ENCODE peak calls at places on chromosomes 5 and 9, in nine cellular contexts. H is SW 1271; W is astrocyte of the hippocampus; M is GM06990; Z is NCI-H1105; N is ovary; T is stimulated activated CD8-positive, alpha-beta memory T cell treated with anti-CD3 and anti-CD28 coated beads, Interleukin-12 subunit alpha, Interleukin-12 subunit beta, amount 100 ng/mL, for 1 hour; Q is upper lobe of right lung; F is PC-3. X is an unnamed sample.

GRCh38 chr9:86764230-86765039 is 182.9 kb downstream of the GAS1 start:
- DNase-seq in H (no peak), W (no peak), M (no peak), Z (no peak), N (no peak), T (no peak), Q (no peak), F (no peak), X (no peak)

GRCh38 chr9:127557998-127558546 is 54.0 kb upstream of the STXBP1 start:
- DNase-seq in H (no peak), W (no peak), M (no peak), Z (no peak), N (peak), T (no peak), Q (no peak), F (no peak), X (no peak)

GRCh38 chr5:27328480-27328879 is 290.1 kb upstream of the CDH9 start:
- DNase-seq in H (peak), W (peak), M (no peak), Z (no peak), N (no peak), T (no peak), Q (no peak), F (peak), X (no peak)

GRCh38 chr5:56175465-56175864 is 57.7 kb downstream of the ANKRD55 start:
- DNase-seq in H (no peak), W (peak), M (no peak), Z (no peak), N (no peak), T (no peak), Q (no peak), F (peak), X (no peak)

GRCh38 chr5:10757043-10757442 is 4.0 kb downstream of the DAP start:
- DNase-seq in H (no peak), W (no peak), M (no peak), Z (no peak), N (no peak), T (no peak), Q (no peak), F (no peak), X (no peak)

GRCh38 chr9:17318821-17319320 is 184.0 kb downstream of the CNTLN start:
- DNase-seq in H (no peak), W (no peak), M (no peak), Z (no peak), N (no peak), T (no peak), Q (no peak), F (no peak), X (no peak)

GRCh38 chr5:149665416-149666163 is 64.5 kb upstream of the PPARGC1B start:
- DNase-seq in H (no peak), W (no peak), M (no peak), Z (no peak), N (no peak), T (no peak), Q (no peak), F (no peak), X (no peak)

GRCh38 chr5:135034186-135034962 is at the start of gene PITX1:
- DNase-seq in H (no peak), W (peak), M (no peak), Z (no peak), N (peak), T (no peak), Q (no peak), F (peak), X (no peak)

GRCh38 chr5:180862645-180863044 is 1.6 kb upstream of the ZFP62 start:
- DNase-seq in H (no peak), W (no peak), M (no peak), Z (no peak), N (peak), T (no peak), Q (no peak), F (no peak), X (no peak)

GRCh38 chr5:143405063-143405746 is 1.7 kb upstream of the NR3C1 start:
- DNase-seq in H (peak), W (peak), M (peak), Z (peak), N (peak), T (peak), Q (peak), F (peak), X (peak)

GRCh38 chr5:13660072-13660471 is 284.4 kb downstream of the DNAH5 start:
- DNase-seq in H (no peak), W (peak), M (no peak), Z (no peak), N (no peak), T (no peak), Q (no peak), F (peak), X (no peak)

GRCh38 chr5:168114444-168115017 is 176.9 kb upstream of the WWC1 start:
- DNase-seq in H (peak), W (peak), M (peak), Z (peak), N (no peak), T (no peak), Q (peak), F (peak), X (peak)

GRCh38 chr5:15690611-15691010 is 190.6 kb downstream of the FBXL7 start:
- DNase-seq in H (no peak), W (no peak), M (no peak), Z (no peak), N (no peak), T (no peak), Q (no peak), F (no peak), X (no peak)

GRCh38 chr5:527646-528591 is 3.7 kb upstream of the SLC9A3 start:
- DNase-seq in H (no peak), W (no peak), M (no peak), Z (no peak), N (no peak), T (no peak), Q (no peak), F (no peak), X (no peak)

GRCh38 chr9:3850083-3850482 is 324.3 kb upstream of the RFX3 start:
- DNase-seq in H (no peak), W (no peak), M (no peak), Z (no peak), N (no peak), T (no peak), Q (no peak), F (no peak), X (no peak)

GRCh38 chr5:54558362-54558761 is 40.8 kb downstream of the SNX18 start:
- DNase-seq in H (no peak), W (no peak), M (no peak), Z (no peak), N (no peak), T (no peak), Q (no peak), F (no peak), X (no peak)

GRCh38 chr9:122562134-122562760 is 9.3 kb downstream of the OR1N2 start:
- DNase-seq in H (no peak), W (no peak), M (no peak), Z (no peak), N (no peak), T (no peak), Q (no peak), F (no peak), X (no peak)

GRCh38 chr5:140413230-140413629 is 11.6 kb downstream of the ANKHD1 start:
- DNase-seq in H (no peak), W (no peak), M (no peak), Z (no peak), N (no peak), T (no peak), Q (no peak), F (no peak), X (no peak)

GRCh38 chr9:124354364-124355031 is 60.7 kb downstream of the PSMB7 start:
- DNase-seq in H (no peak), W (no peak), M (peak), Z (no peak), N (no peak), T (no peak), Q (no peak), F (no peak), X (no peak)

GRCh38 chr5:153953411-153953810 is 85.3 kb downstream of the FAM114A2 start:
- DNase-seq in H (no peak), W (no peak), M (no peak), Z (no peak), N (no peak), T (no peak), Q (no peak), F (no peak), X (no peak)

GRCh38 chr9:133210609-133211008 is 1.6 kb upstream of the OBP2B start:
- DNase-seq in H (no peak), W (no peak), M (no peak), Z (no peak), N (no peak), T (no peak), Q (peak), F (no peak), X (no peak)

GRCh38 chr5:92687793-92688467 is 893.1 kb downstream of the NR2F1-AS1 start:
- DNase-seq in H (no peak), W (peak), M (no peak), Z (no peak), N (no peak), T (no peak), Q (no peak), F (peak), X (no peak)

GRCh38 chr5:132927355-132927754 is 36.1 kb downstream of the AFF4 start:
- DNase-seq in H (no peak), W (no peak), M (no peak), Z (no peak), N (no peak), T (no peak), Q (no peak), F (no peak), X (no peak)

GRCh38 chr5:141650851-141651727 is at the start of gene FCHSD1:
- DNase-seq in H (peak), W (peak), M (peak), Z (peak), N (peak), T (peak), Q (peak), F (peak), X (peak)

GRCh38 chr9:25716220-25716872 is 38.1 kb upstream of the TUSC1 start:
- DNase-seq in H (no peak), W (peak), M (no peak), Z (no peak), N (no peak), T (no peak), Q (no peak), F (peak), X (no peak)

GRCh38 chr5:151632524-151632923 is 41.4 kb upstream of the FAT2 start:
- DNase-seq in H (no peak), W (no peak), M (no peak), Z (no peak), N (peak), T (no peak), Q (no peak), F (no peak), X (no peak)

GRCh38 chr9:113005777-113006176 is 6.2 kb downstream of the ZNF883 start:
- DNase-seq in H (no peak), W (no peak), M (no peak), Z (no peak), N (no peak), T (no peak), Q (no peak), F (peak), X (no peak)

GRCh38 chr9:86512929-86513328 is 158.7 kb upstream of the TUT7 start:
- DNase-seq in H (no peak), W (no peak), M (no peak), Z (no peak), N (no peak), T (no peak), Q (no peak), F (no peak), X (no peak)

GRCh38 chr5:175082346-175082745 is 358.0 kb downstream of the MSX2 start:
- DNase-seq in H (no peak), W (no peak), M (no peak), Z (no peak), N (no peak), T (no peak), Q (no peak), F (no peak), X (no peak)